ENCODE peak calls at places on chromosomes 16 and 17, in ten cellular contexts. T, M, Y, R, E, H, I, Z, S and L are unnamed samples.
A peak's percentile ranks its signal among the peaks of the same experiment; 100 is the strongest.

GRCh38 chr17:1168537-1169234 is 11.1 kb downstream of the ABR start:
- DNase-seq in T (no peak), M (no peak), Y (no peak), R (no peak), E (no peak), H (no peak), I (no peak), Z (no peak), S (peak; percentile 52), L (no peak)

GRCh38 chr16:21159281-21159951 is 942 bp downstream of the LDAF1 start:
- DNase-seq in T (peak; percentile 1), M (peak; percentile 56), Y (no peak), R (peak; percentile 39), E (peak; percentile 17), H (no peak), I (no peak), Z (peak; percentile 38), S (no peak), L (no peak)

GRCh38 chr17:19714542-19715411 is 1.6 kb downstream of the SLC47A2 start:
- DNase-seq in T (no peak), M (no peak), Y (no peak), R (no peak), E (no peak), H (no peak), I (no peak), Z (no peak), S (no peak), L (no peak)

GRCh38 chr16:85416267-85417109 is 196.6 kb upstream of the GSE1 start:
- DNase-seq in T (peak; percentile 43), M (peak; percentile 78), Y (peak; percentile 30), R (peak; percentile 66), E (peak; percentile 24), H (peak; percentile 36), I (no peak), Z (peak; percentile 73), S (no peak), L (peak; percentile 56)

GRCh38 chr16:88798073-88798472 is 5.5 kb upstream of the CDT1 start:
- DNase-seq in T (no peak), M (no peak), Y (no peak), R (no peak), E (no peak), H (no peak), I (no peak), Z (no peak), S (no peak), L (no peak)

GRCh38 chr16:75306102-75306762 is 54.8 kb upstream of the BCAR1 start:
- DNase-seq in T (no peak), M (no peak), Y (peak; percentile 11), R (no peak), E (peak; percentile 58), H (no peak), I (no peak), Z (no peak), S (no peak), L (no peak)

GRCh38 chr17:35731239-35731931 is at the start of gene RASL10B:
- DNase-seq in T (no peak), M (peak; percentile 53), Y (no peak), R (peak; percentile 90), E (peak; percentile 60), H (peak; percentile 34), I (peak; percentile 19), Z (peak; percentile 54), S (peak; percentile 23), L (peak; percentile 30)

GRCh38 chr17:62804822-62805221 is 3.3 kb downstream of the MARCHF10 start:
- DNase-seq in T (no peak), M (no peak), Y (no peak), R (no peak), E (peak; percentile 92), H (peak; percentile 87), I (peak; percentile 90), Z (no peak), S (no peak), L (no peak)

GRCh38 chr17:64938925-64939474 is 19.7 kb upstream of the LRRC37A3 start:
- DNase-seq in T (peak; percentile 26), M (peak; percentile 75), Y (peak; percentile 37), R (peak; percentile 53), E (peak; percentile 44), H (peak; percentile 56), I (no peak), Z (peak; percentile 35), S (no peak), L (no peak)

GRCh38 chr16:57956924-57957323 is 14.0 kb downstream of the CNGB1 start:
- DNase-seq in T (no peak), M (no peak), Y (no peak), R (no peak), E (no peak), H (no peak), I (no peak), Z (no peak), S (no peak), L (no peak)

GRCh38 chr17:28551421-28552186 is 820 bp downstream of the UNC119 start:
- DNase-seq in T (no peak), M (peak; percentile 43), Y (peak; percentile 27), R (peak; percentile 60), E (no peak), H (peak; percentile 19), I (peak; percentile 41), Z (no peak), S (no peak), L (no peak)

GRCh38 chr16:84940670-84941551 is 70.4 kb downstream of the ZDHHC7 start:
- DNase-seq in T (no peak), M (no peak), Y (peak; percentile 60), R (peak; percentile 56), E (no peak), H (no peak), I (no peak), Z (no peak), S (no peak), L (no peak)

GRCh38 chr17:50110591-50111349 is 15.6 kb downstream of the PDK2 start:
- DNase-seq in T (no peak), M (no peak), Y (no peak), R (no peak), E (no peak), H (no peak), I (no peak), Z (no peak), S (no peak), L (no peak)

GRCh38 chr17:43732961-43733360 is 25.6 kb downstream of the SOST start:
- DNase-seq in T (no peak), M (no peak), Y (peak; percentile 94), R (peak; percentile 51), E (peak; percentile 82), H (peak; percentile 89), I (peak; percentile 94), Z (no peak), S (no peak), L (no peak)

GRCh38 chr16:63877401-63877800 is 1244.5 kb downstream of the CDH11 start:
- DNase-seq in T (no peak), M (no peak), Y (no peak), R (no peak), E (no peak), H (no peak), I (no peak), Z (no peak), S (no peak), L (no peak)

GRCh38 chr17:30021708-30022317 is 80.4 kb downstream of the EFCAB5 start:
- DNase-seq in T (no peak), M (peak; percentile 45), Y (peak; percentile 71), R (peak; percentile 38), E (peak; percentile 54), H (peak; percentile 73), I (peak; percentile 40), Z (peak; percentile 60), S (no peak), L (no peak)

GRCh38 chr17:5877948-5878347 is 192.2 kb upstream of the WSCD1 start:
- DNase-seq in T (no peak), M (no peak), Y (peak; percentile 4), R (peak; percentile 18), E (no peak), H (no peak), I (no peak), Z (no peak), S (peak; percentile 83), L (no peak)

GRCh38 chr17:81405382-81406005 is 10.2 kb downstream of the BAHCC1 start:
- DNase-seq in T (no peak), M (no peak), Y (peak; percentile 98), R (no peak), E (no peak), H (peak; percentile 96), I (no peak), Z (no peak), S (no peak), L (no peak)

GRCh38 chr17:71959129-71959528 is 161.7 kb upstream of the SOX9 start:
- DNase-seq in T (no peak), M (no peak), Y (peak; percentile 9), R (no peak), E (peak; percentile 13), H (peak; percentile 20), I (peak; percentile 17), Z (peak; percentile 10), S (no peak), L (no peak)

GRCh38 chr16:5010576-5011329 is 23.0 kb downstream of the NAGPA start:
- DNase-seq in T (no peak), M (no peak), Y (no peak), R (no peak), E (no peak), H (no peak), I (no peak), Z (no peak), S (no peak), L (no peak)

GRCh38 chr16:54213322-54213721 is 73.3 kb downstream of the IRX3 start:
- DNase-seq in T (no peak), M (no peak), Y (no peak), R (no peak), E (no peak), H (no peak), I (no peak), Z (no peak), S (no peak), L (no peak)

GRCh38 chr17:3963214-3964201 is 729 bp downstream of the ATP2A3 start:
- DNase-seq in T (no peak), M (peak; percentile 67), Y (no peak), R (no peak), E (no peak), H (no peak), I (no peak), Z (peak; percentile 70), S (no peak), L (peak; percentile 37)